ENCODE peak calls at places on chromosomes 13 and 19, in six cellular contexts. One of them, this sample, is unnamed.

GRCh38 chr13:24725379-24725778 is 38.6 kb upstream of the RNF17 start:
- DNase-seq in mammary epithelial cell: no peak
- DNase-seq in retinal pigment epithelial cell: no peak
- DNase-seq in breast epithelium: no peak
- DNase-seq in DND-41: no peak
- DNase-seq in endodermal cell: no peak
- DNase-seq in this sample: no peak

GRCh38 chr13:48315981-48316380 is 12.4 kb downstream of the RB1 start:
- DNase-seq in mammary epithelial cell: no peak
- DNase-seq in retinal pigment epithelial cell: no peak
- DNase-seq in breast epithelium: no peak
- DNase-seq in DND-41: no peak
- DNase-seq in endodermal cell: no peak
- DNase-seq in this sample: no peak

GRCh38 chr19:40365613-40366401 is 17.3 kb downstream of the PLD3 start:
- DNase-seq in mammary epithelial cell: no peak
- DNase-seq in retinal pigment epithelial cell: no peak
- DNase-seq in breast epithelium: no peak
- DNase-seq in DND-41: no peak
- DNase-seq in endodermal cell: peak; percentile 98
- DNase-seq in this sample: no peak

GRCh38 chr13:113748862-113749451 is 10.1 kb upstream of the TMEM255B start:
- DNase-seq in mammary epithelial cell: no peak
- DNase-seq in retinal pigment epithelial cell: no peak
- DNase-seq in breast epithelium: no peak
- DNase-seq in DND-41: no peak
- DNase-seq in endodermal cell: no peak
- DNase-seq in this sample: no peak

GRCh38 chr13:51067376-51068125 is 43.5 kb downstream of the C13orf42 start:
- DNase-seq in mammary epithelial cell: no peak
- DNase-seq in retinal pigment epithelial cell: no peak
- DNase-seq in breast epithelium: no peak
- DNase-seq in DND-41: no peak
- DNase-seq in endodermal cell: peak; percentile 6
- DNase-seq in this sample: no peak

GRCh38 chr13:108146642-108147041 is 68.7 kb downstream of the LIG4 start:
- DNase-seq in mammary epithelial cell: no peak
- DNase-seq in retinal pigment epithelial cell: no peak
- DNase-seq in breast epithelium: no peak
- DNase-seq in DND-41: no peak
- DNase-seq in endodermal cell: no peak
- DNase-seq in this sample: no peak

GRCh38 chr13:60411983-60412382 is 15.0 kb downstream of the TDRD3 start:
- DNase-seq in mammary epithelial cell: no peak
- DNase-seq in retinal pigment epithelial cell: no peak
- DNase-seq in breast epithelium: no peak
- DNase-seq in DND-41: no peak
- DNase-seq in endodermal cell: no peak
- DNase-seq in this sample: no peak

GRCh38 chr13:35179494-35179893 is 237.4 kb downstream of the NBEA start:
- DNase-seq in mammary epithelial cell: peak; percentile 26
- DNase-seq in retinal pigment epithelial cell: peak; percentile 35
- DNase-seq in breast epithelium: no peak
- DNase-seq in DND-41: no peak
- DNase-seq in endodermal cell: no peak
- DNase-seq in this sample: no peak

GRCh38 chr13:111665691-111666095 is 345.3 kb downstream of the TEX29 start:
- DNase-seq in mammary epithelial cell: no peak
- DNase-seq in retinal pigment epithelial cell: no peak
- DNase-seq in breast epithelium: no peak
- DNase-seq in DND-41: no peak
- DNase-seq in endodermal cell: peak; percentile 41
- DNase-seq in this sample: no peak

GRCh38 chr13:40571338-40571737 is 95.1 kb downstream of the FOXO1 start:
- DNase-seq in mammary epithelial cell: no peak
- DNase-seq in retinal pigment epithelial cell: no peak
- DNase-seq in breast epithelium: no peak
- DNase-seq in DND-41: no peak
- DNase-seq in endodermal cell: no peak
- DNase-seq in this sample: no peak

GRCh38 chr13:112153846-112154245 is 86.9 kb downstream of the SOX1 start:
- DNase-seq in mammary epithelial cell: no peak
- DNase-seq in retinal pigment epithelial cell: no peak
- DNase-seq in breast epithelium: peak; percentile 33
- DNase-seq in DND-41: no peak
- DNase-seq in endodermal cell: no peak
- DNase-seq in this sample: no peak

GRCh38 chr19:1106841-1107654 is 3.3 kb downstream of the GPX4 start:
- DNase-seq in mammary epithelial cell: peak; percentile 55
- DNase-seq in retinal pigment epithelial cell: no peak
- DNase-seq in breast epithelium: no peak
- DNase-seq in DND-41: no peak
- DNase-seq in endodermal cell: peak; percentile 71
- DNase-seq in this sample: no peak

GRCh38 chr13:24910502-24911134 is 146.6 kb downstream of the RNF17 start:
- DNase-seq in mammary epithelial cell: no peak
- DNase-seq in retinal pigment epithelial cell: no peak
- DNase-seq in breast epithelium: no peak
- DNase-seq in DND-41: no peak
- DNase-seq in endodermal cell: no peak
- DNase-seq in this sample: no peak

GRCh38 chr13:21481359-21481758 is 22.3 kb upstream of the ZDHHC20 start:
- DNase-seq in mammary epithelial cell: peak; percentile 16
- DNase-seq in retinal pigment epithelial cell: no peak
- DNase-seq in breast epithelium: no peak
- DNase-seq in DND-41: no peak
- DNase-seq in endodermal cell: no peak
- DNase-seq in this sample: no peak

GRCh38 chr19:3387645-3388589 is 21.5 kb downstream of the NFIC start:
- DNase-seq in mammary epithelial cell: peak; percentile 50
- DNase-seq in retinal pigment epithelial cell: no peak
- DNase-seq in breast epithelium: peak; percentile 93
- DNase-seq in DND-41: no peak
- DNase-seq in endodermal cell: no peak
- DNase-seq in this sample: no peak

GRCh38 chr13:113589251-113589960 is 4.9 kb downstream of the TFDP1 start:
- DNase-seq in mammary epithelial cell: no peak
- DNase-seq in retinal pigment epithelial cell: no peak
- DNase-seq in breast epithelium: peak; percentile 40
- DNase-seq in DND-41: peak; percentile 2
- DNase-seq in endodermal cell: peak; percentile 26
- DNase-seq in this sample: no peak

GRCh38 chr19:43639507-43640423 is at the start of gene CADM4:
- DNase-seq in mammary epithelial cell: no peak
- DNase-seq in retinal pigment epithelial cell: no peak
- DNase-seq in breast epithelium: peak; percentile 54
- DNase-seq in DND-41: peak; percentile 56
- DNase-seq in endodermal cell: peak; percentile 82
- DNase-seq in this sample: no peak

GRCh38 chr19:13979224-13979623 is 26.9 kb downstream of the RFX1 start:
- DNase-seq in mammary epithelial cell: no peak
- DNase-seq in retinal pigment epithelial cell: no peak
- DNase-seq in breast epithelium: no peak
- DNase-seq in DND-41: no peak
- DNase-seq in endodermal cell: peak; percentile 70
- DNase-seq in this sample: no peak

GRCh38 chr13:98468352-98468751 is 108.6 kb downstream of the STK24 start:
- DNase-seq in mammary epithelial cell: no peak
- DNase-seq in retinal pigment epithelial cell: no peak
- DNase-seq in breast epithelium: no peak
- DNase-seq in DND-41: no peak
- DNase-seq in endodermal cell: no peak
- DNase-seq in this sample: no peak

GRCh38 chr13:108877300-108877699 is 247.9 kb downstream of the MYO16 start:
- DNase-seq in mammary epithelial cell: peak; percentile 25
- DNase-seq in retinal pigment epithelial cell: no peak
- DNase-seq in breast epithelium: no peak
- DNase-seq in DND-41: no peak
- DNase-seq in endodermal cell: no peak
- DNase-seq in this sample: no peak

GRCh38 chr13:24066405-24067292 is 93.9 kb upstream of the SPATA13 start:
- DNase-seq in mammary epithelial cell: no peak
- DNase-seq in retinal pigment epithelial cell: no peak
- DNase-seq in breast epithelium: no peak
- DNase-seq in DND-41: no peak
- DNase-seq in endodermal cell: peak; percentile 66
- DNase-seq in this sample: no peak

GRCh38 chr19:53824134-53824611 is at the start of gene NLRP12:
- DNase-seq in mammary epithelial cell: no peak
- DNase-seq in retinal pigment epithelial cell: no peak
- DNase-seq in breast epithelium: no peak
- DNase-seq in DND-41: no peak
- DNase-seq in endodermal cell: no peak
- DNase-seq in this sample: no peak

GRCh38 chr13:50352720-50353491 is 337.7 kb downstream of the KCNRG start:
- DNase-seq in mammary epithelial cell: no peak
- DNase-seq in retinal pigment epithelial cell: no peak
- DNase-seq in breast epithelium: no peak
- DNase-seq in DND-41: no peak
- DNase-seq in endodermal cell: no peak
- DNase-seq in this sample: no peak

GRCh38 chr13:67091603-67092002 is 138.5 kb downstream of the PCDH9 start:
- DNase-seq in mammary epithelial cell: no peak
- DNase-seq in retinal pigment epithelial cell: no peak
- DNase-seq in breast epithelium: no peak
- DNase-seq in DND-41: no peak
- DNase-seq in endodermal cell: no peak
- DNase-seq in this sample: no peak
- H3K4me3 ChIP-seq in mammary epithelial cell: no peak overlapping the region
- H3K4me3 ChIP-seq in retinal pigment epithelial cell: no peak overlapping the region
- H3K4me3 ChIP-seq in breast epithelium: no peak overlapping the region
- H3K4me3 ChIP-seq in DND-41: no peak overlapping the region
- H3K4me3 ChIP-seq in endodermal cell: no peak overlapping the region
- H3K4me3 ChIP-seq in this sample: no peak overlapping the region

GRCh38 chr19:16841391-16841926 is 12.3 kb downstream of the SIN3B start:
- DNase-seq in mammary epithelial cell: no peak
- DNase-seq in retinal pigment epithelial cell: no peak
- DNase-seq in breast epithelium: no peak
- DNase-seq in DND-41: no peak
- DNase-seq in endodermal cell: no peak
- DNase-seq in this sample: no peak

GRCh38 chr19:16834747-16835146 is 5.5 kb downstream of the SIN3B start:
- DNase-seq in mammary epithelial cell: peak; percentile 81
- DNase-seq in retinal pigment epithelial cell: no peak
- DNase-seq in breast epithelium: no peak
- DNase-seq in DND-41: no peak
- DNase-seq in endodermal cell: no peak
- DNase-seq in this sample: no peak

GRCh38 chr19:16831531-16831930 is 2.3 kb downstream of the SIN3B start:
- DNase-seq in mammary epithelial cell: no peak
- DNase-seq in retinal pigment epithelial cell: no peak
- DNase-seq in breast epithelium: no peak
- DNase-seq in DND-41: no peak
- DNase-seq in endodermal cell: no peak
- DNase-seq in this sample: no peak

GRCh38 chr19:16836906-16837362 is 7.7 kb downstream of the SIN3B start:
- DNase-seq in mammary epithelial cell: no peak
- DNase-seq in retinal pigment epithelial cell: no peak
- DNase-seq in breast epithelium: no peak
- DNase-seq in DND-41: no peak
- DNase-seq in endodermal cell: no peak
- DNase-seq in this sample: no peak

GRCh38 chr19:16836115-16836905 is 7.1 kb downstream of the SIN3B start:
- DNase-seq in mammary epithelial cell: peak; percentile 54
- DNase-seq in retinal pigment epithelial cell: no peak
- DNase-seq in breast epithelium: no peak
- DNase-seq in DND-41: no peak
- DNase-seq in endodermal cell: peak; percentile 64
- DNase-seq in this sample: no peak
- TF ChIP-seq CTCF in mammary epithelial cell: no peak
- TF ChIP-seq CTCF in retinal pigment epithelial cell: peak; percentile 22
- TF ChIP-seq CTCF in breast epithelium: no peak
- TF ChIP-seq CTCF in DND-41: peak; percentile 30
- TF ChIP-seq CTCF in endodermal cell: peak; percentile 57
- TF ChIP-seq CTCF in this sample: no peak

GRCh38 chr13:45333973-45334922 is 6.7 kb downstream of the TPT1 start:
- DNase-seq in mammary epithelial cell: peak; percentile 42
- DNase-seq in retinal pigment epithelial cell: no peak
- DNase-seq in breast epithelium: no peak
- DNase-seq in DND-41: peak; percentile 66
- DNase-seq in endodermal cell: peak; percentile 64
- DNase-seq in this sample: no peak

GRCh38 chr13:45335397-45336024 is 5.5 kb downstream of the TPT1 start:
- DNase-seq in mammary epithelial cell: no peak
- DNase-seq in retinal pigment epithelial cell: no peak
- DNase-seq in breast epithelium: no peak
- DNase-seq in DND-41: no peak
- DNase-seq in endodermal cell: no peak
- DNase-seq in this sample: no peak

GRCh38 chr13:45331981-45332830 is 8.8 kb downstream of the TPT1 start:
- DNase-seq in mammary epithelial cell: peak; percentile 88
- DNase-seq in retinal pigment epithelial cell: peak; percentile 42
- DNase-seq in breast epithelium: no peak
- DNase-seq in DND-41: no peak
- DNase-seq in endodermal cell: no peak
- DNase-seq in this sample: peak; percentile 95

GRCh38 chr13:45332831-45333219 is 8.2 kb downstream of the TPT1 start:
- DNase-seq in mammary epithelial cell: no peak
- DNase-seq in retinal pigment epithelial cell: no peak
- DNase-seq in breast epithelium: no peak
- DNase-seq in DND-41: no peak
- DNase-seq in endodermal cell: peak; percentile 63
- DNase-seq in this sample: no peak

GRCh38 chr13:45333251-45333972 is 7.6 kb downstream of the TPT1 start:
- DNase-seq in mammary epithelial cell: no peak
- DNase-seq in retinal pigment epithelial cell: no peak
- DNase-seq in breast epithelium: no peak
- DNase-seq in DND-41: no peak
- DNase-seq in endodermal cell: no peak
- DNase-seq in this sample: no peak
- H3K4me3 ChIP-seq in mammary epithelial cell: no peak overlapping the region
- H3K4me3 ChIP-seq in retinal pigment epithelial cell: no peak overlapping the region
- H3K4me3 ChIP-seq in breast epithelium: no peak overlapping the region
- H3K4me3 ChIP-seq in DND-41: no peak overlapping the region
- H3K4me3 ChIP-seq in endodermal cell: no peak overlapping the region
- H3K4me3 ChIP-seq in this sample: no peak overlapping the region

GRCh38 chr13:29454931-29455481 is 140.5 kb downstream of the SLC7A1 start:
- DNase-seq in mammary epithelial cell: peak; percentile 95
- DNase-seq in retinal pigment epithelial cell: no peak
- DNase-seq in breast epithelium: no peak
- DNase-seq in DND-41: no peak
- DNase-seq in endodermal cell: peak; percentile 62
- DNase-seq in this sample: no peak
- TF ChIP-seq CTCF in mammary epithelial cell: peak; percentile 37
- TF ChIP-seq CTCF in retinal pigment epithelial cell: peak; percentile 51
- TF ChIP-seq CTCF in breast epithelium: no peak
- TF ChIP-seq CTCF in DND-41: peak; percentile 48
- TF ChIP-seq CTCF in endodermal cell: peak; percentile 72
- TF ChIP-seq CTCF in this sample: peak; percentile 27

GRCh38 chr13:46893221-46893620 is 3.6 kb downstream of the HTR2A start:
- DNase-seq in mammary epithelial cell: no peak
- DNase-seq in retinal pigment epithelial cell: no peak
- DNase-seq in breast epithelium: no peak
- DNase-seq in DND-41: no peak
- DNase-seq in endodermal cell: no peak
- DNase-seq in this sample: no peak
- H3K4me3 ChIP-seq in mammary epithelial cell: no peak overlapping the region
- H3K4me3 ChIP-seq in retinal pigment epithelial cell: peak overlapping the region; percentile 74
- H3K4me3 ChIP-seq in breast epithelium: no peak overlapping the region
- H3K4me3 ChIP-seq in DND-41: no peak overlapping the region
- H3K4me3 ChIP-seq in endodermal cell: no peak overlapping the region
- H3K4me3 ChIP-seq in this sample: no peak overlapping the region